ENCODE peak calls at places on chromosome 9, in six cellular contexts. N is CD8-positive, alpha-beta T cell; Z is fibroblast of lung; Y is adrenal gland; Q is CD4-positive, alpha-beta memory T cell; U is foreskin fibroblast. O is an unnamed sample.
A peak's percentile ranks its signal among the peaks of the same experiment; 100 is the strongest.

GRCh38 chr9:92071634-92072033 is 43.6 kb downstream of the SPTLC1 start:
- DNase-seq in Z (no peak), Y (no peak), N (no peak), U (no peak), Q (no peak), O (no peak)

GRCh38 chr9:86046930-86047341 is 52.4 kb downstream of the GOLM1 start:
- DNase-seq in Q (no peak), Y (peak; percentile 88), N (no peak), U (no peak), Z (no peak), O (no peak)

GRCh38 chr9:83304686-83305085 is 233.5 kb downstream of the FRMD3 start:
- DNase-seq in U (peak; percentile 90), Z (peak; percentile 67), Q (no peak), N (no peak), Y (peak; percentile 88), O (peak; percentile 91)

GRCh38 chr9:89418112-89418872 is 79.6 kb downstream of the SEMA4D start:
- DNase-seq in U (no peak), Z (no peak), Y (no peak), Q (peak; percentile 52), N (no peak), O (no peak)

GRCh38 chr9:116002181-116002580 is 151.4 kb upstream of the PAPPA start:
- DNase-seq in N (no peak), Z (no peak), Y (no peak), Q (no peak), U (no peak), O (no peak)

GRCh38 chr9:122393284-122393983 is 22.6 kb downstream of the PTGS1 start:
- DNase-seq in Z (no peak), Q (no peak), U (no peak), Y (no peak), N (no peak), O (no peak)

GRCh38 chr9:82600536-82601271 is 462.2 kb downstream of the RASEF start:
- DNase-seq in Z (no peak), N (no peak), U (no peak), Y (no peak), Q (no peak), O (no peak)

GRCh38 chr9:128191406-128192046 is at the start of gene CIZ1:
- DNase-seq in Y (peak; percentile 77), N (peak; percentile 42), Z (peak; percentile 79), U (peak; percentile 93), Q (peak; percentile 61), O (peak; percentile 88)

GRCh38 chr9:117414906-117415583 is at the start of gene ASTN2:
- DNase-seq in Q (no peak), U (peak; percentile 22), Z (no peak), Y (no peak), N (no peak), O (no peak)

GRCh38 chr9:111501648-111502047 is 17.5 kb upstream of the ECPAS start:
- DNase-seq in Q (no peak), Y (no peak), U (no peak), Z (no peak), N (no peak), O (no peak)

GRCh38 chr9:129981180-129981907 is 61.6 kb downstream of the FNBP1 start:
- DNase-seq in Q (no peak), N (no peak), U (peak; percentile 22), Y (peak; percentile 65), Z (peak; percentile 27), O (peak; percentile 36)

GRCh38 chr9:96476591-96476990 is 26.6 kb downstream of the HABP4 start:
- DNase-seq in Y (no peak), Z (no peak), N (no peak), Q (no peak), U (peak; percentile 22), O (no peak)

GRCh38 chr9:122988919-122989614 is 44.4 kb upstream of the GPR21 start:
- DNase-seq in Q (no peak), N (no peak), U (no peak), Y (no peak), Z (no peak), O (no peak)

GRCh38 chr9:127214421-127215265 is 49.9 kb upstream of the GARNL3 start:
- DNase-seq in U (peak; percentile 80), Z (peak; percentile 54), Q (peak; percentile 71), N (peak; percentile 37), Y (peak; percentile 74), O (no peak)

GRCh38 chr9:94554439-94555331 is at the start of gene PCAT7:
- DNase-seq in Y (peak; percentile 66), Z (peak; percentile 4), Q (no peak), N (no peak), U (peak; percentile 5), O (no peak)

GRCh38 chr9:37468620-37469019 is 3.4 kb upstream of the ZBTB5 start:
- DNase-seq in N (no peak), Z (no peak), Y (no peak), Q (no peak), U (no peak), O (no peak)

GRCh38 chr9:123005964-123006363 is 27.5 kb upstream of the GPR21 start:
- DNase-seq in Z (no peak), Q (no peak), Y (no peak), U (no peak), N (no peak), O (no peak)

GRCh38 chr9:21078702-21079101 is 960 bp upstream of the IFNB1 start:
- DNase-seq in Q (peak; percentile 11), Y (no peak), Z (no peak), N (no peak), U (no peak), O (no peak)

GRCh38 chr9:134552349-134552990 is 89.1 kb upstream of the COL5A1 start:
- DNase-seq in Z (no peak), Q (no peak), Y (no peak), N (no peak), U (no peak), O (no peak)

GRCh38 chr9:134554750-134555655 is 86.6 kb upstream of the COL5A1 start:
- DNase-seq in Y (no peak), Q (no peak), U (peak; percentile 75), N (no peak), Z (peak; percentile 22), O (no peak)

GRCh38 chr9:134554011-134554749 is 87.4 kb upstream of the COL5A1 start:
- DNase-seq in Z (no peak), Q (no peak), U (no peak), N (no peak), Y (no peak), O (no peak)

GRCh38 chr9:134551657-134552348 is 89.8 kb upstream of the COL5A1 start:
- DNase-seq in Y (no peak), Z (peak; percentile 83), N (no peak), Q (no peak), U (peak; percentile 84), O (no peak)

DNA sequence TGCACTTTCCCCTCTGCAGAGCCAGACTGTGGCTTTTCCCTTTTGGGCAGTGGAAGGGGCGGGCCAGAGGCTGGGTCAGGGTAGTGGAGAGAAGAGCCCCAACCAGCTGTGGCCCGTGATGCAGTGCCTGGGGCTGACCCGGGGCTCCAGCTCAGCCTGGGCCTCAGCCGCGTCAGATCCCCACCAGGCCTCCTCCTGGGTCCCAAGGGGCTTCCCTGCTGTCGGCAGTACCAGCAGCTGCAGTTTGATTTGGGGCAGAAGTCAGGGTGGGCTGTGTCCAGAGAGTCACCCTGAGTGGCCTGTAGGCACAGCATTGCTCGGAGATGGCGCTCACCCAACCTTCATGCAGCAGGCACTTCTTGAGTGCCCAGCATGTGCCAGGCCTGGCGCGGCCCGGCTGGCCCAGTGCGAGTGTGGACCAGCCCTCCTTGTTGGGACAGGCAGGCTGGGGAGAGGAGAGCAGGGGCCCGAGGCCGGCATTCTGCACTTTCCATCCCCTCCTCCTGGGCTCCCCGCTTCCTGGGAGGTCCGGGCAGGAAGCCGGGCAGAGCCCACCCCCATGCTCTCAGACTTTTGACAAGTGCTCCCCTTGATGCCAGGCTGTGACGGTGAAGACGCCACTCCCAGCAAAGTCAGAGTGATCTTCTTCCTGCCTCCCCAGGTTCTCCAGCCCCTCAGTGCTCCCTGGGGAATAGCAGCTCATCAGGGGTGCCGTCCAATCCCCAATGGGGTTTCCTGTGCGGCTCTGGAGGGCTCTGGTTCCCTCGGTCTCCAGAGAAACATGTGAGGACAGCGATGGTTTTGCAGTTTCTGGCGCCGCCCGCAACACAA is 88.3 kb upstream of the COL5A1 start:
- DNase-seq in Z (no peak), Q (no peak), N (no peak), Y (no peak), U (no peak), O (peak; percentile 6)
- H3K4me3 ChIP-seq in Z (no peak overlapping the region), Q (no peak overlapping the region), N (no peak overlapping the region), Y (no peak overlapping the region), U (no peak overlapping the region), O (no peak overlapping the region)

DNA sequence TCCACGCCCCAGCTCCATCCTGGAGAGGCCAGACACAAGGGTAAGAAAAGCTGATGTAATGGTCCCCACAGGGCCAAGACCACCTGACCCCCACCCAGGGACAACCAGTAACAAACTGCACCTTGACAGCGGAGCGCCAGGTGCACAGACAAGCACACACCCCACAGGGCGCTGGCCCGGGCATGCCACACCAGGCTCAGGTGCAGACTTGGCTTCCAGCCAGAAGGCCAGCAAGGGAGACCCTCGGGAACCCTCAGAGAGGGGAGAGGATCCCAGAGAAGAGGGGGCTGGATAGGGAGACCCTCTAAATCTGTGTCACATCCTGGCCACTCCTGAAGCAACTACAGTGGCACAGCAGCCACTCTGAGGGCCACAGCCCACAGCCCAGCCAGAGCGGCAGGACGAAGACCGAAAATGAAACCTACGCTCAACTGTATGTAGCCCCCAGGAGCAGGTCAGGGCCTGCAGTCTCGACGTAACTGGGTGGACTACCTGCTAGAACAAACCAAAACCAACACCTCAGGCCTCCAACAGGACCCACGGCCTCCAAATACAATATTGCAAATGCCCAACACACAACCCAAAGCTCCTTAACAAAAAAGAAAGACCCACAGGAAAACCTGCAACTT is 18.5 kb downstream of the CAMSAP1 start:
- DNase-seq in Z (no peak), Q (no peak), Y (no peak), U (no peak), N (no peak), O (no peak)
- H3K4me3 ChIP-seq in Z (no peak overlapping the region), Q (no peak overlapping the region), Y (no peak overlapping the region), U (no peak overlapping the region), N (no peak overlapping the region), O (no peak overlapping the region)

GRCh38 chr9:72951043-72951442 is 1.8 kb downstream of the ALDH1A1 start:
- DNase-seq in Q (no peak), N (no peak), U (peak; percentile 31), Y (no peak), Z (no peak), O (no peak)

GRCh38 chr9:72951520-72952393 is 1.1 kb downstream of the ALDH1A1 start:
- DNase-seq in Q (no peak), Y (no peak), U (peak; percentile 31), Z (no peak), N (no peak), O (no peak)

GRCh38 chr9:72952914-72953313 is at the start of gene ALDH1A1:
- DNase-seq in Q (no peak), U (peak; percentile 55), Z (peak; percentile 18), N (no peak), Y (no peak), O (peak; percentile 17)

GRCh38 chr9:72954431-72955420 is 1.9 kb upstream of the ALDH1A1 start:
- DNase-seq in Z (peak; percentile 43), Q (no peak), U (peak; percentile 68), N (no peak), Y (no peak), O (peak; percentile 40)

DNA sequence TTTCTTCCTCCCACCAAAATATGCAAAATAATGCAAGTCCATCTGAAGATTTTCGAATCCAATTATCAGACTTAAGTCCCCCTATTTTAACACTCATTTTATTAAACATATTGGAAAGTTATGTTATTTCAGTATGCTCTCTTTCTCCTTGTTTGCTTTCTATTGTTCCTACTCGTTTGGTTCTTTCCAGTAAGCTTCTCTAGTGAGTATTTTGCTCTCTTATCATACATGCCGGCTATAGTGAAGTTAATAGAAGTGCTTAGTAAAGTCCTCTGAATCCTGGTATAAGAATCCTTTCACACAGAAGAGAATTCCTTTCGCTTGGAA is 496 bp downstream of the ALDH1A1 start:
- DNase-seq in U (no peak), Q (no peak), Z (no peak), Y (no peak), N (no peak), O (no peak)
- H3K4me3 ChIP-seq in U (peak overlapping the region; percentile 44), Q (no peak overlapping the region), Z (peak overlapping the region; percentile 24), Y (peak overlapping the region; percentile 54), N (no peak overlapping the region), O (peak overlapping the region; percentile 40)

GRCh38 chr9:136318111-136318768 is 9.1 kb upstream of the GPSM1 start:
- DNase-seq in N (no peak), Q (no peak), Y (no peak), Z (no peak), U (no peak), O (no peak)
- H3K4me3 ChIP-seq in N (no peak overlapping the region), Q (no peak overlapping the region), Y (no peak overlapping the region), Z (no peak overlapping the region), U (no peak overlapping the region), O (no peak overlapping the region)